ENCODE peak calls at places on chromosomes 12 and 14, in ten cellular contexts. K is prostate gland, B is WERI-Rb-1, S is cardiac muscle cell, G is left ventricle myocardium inferior, Z is kidney, M is H9, F is suprapubic skin, N is Peyer's patch, V is esophagus squamous epithelium. W is an unnamed sample.

GRCh38 chr14:63045612-63046320 is 508 bp upstream of the KCNH5 start:
- DNase-seq in K (no peak), B (peak), S (peak), G (no peak), Z (peak), M (peak), F (no peak), N (no peak), V (no peak), W (peak)

GRCh38 chr12:6089041-6089823 is 35.2 kb downstream of the VWF start:
- DNase-seq in K (peak), B (no peak), S (no peak), G (no peak), Z (no peak), M (peak), F (peak), N (peak), V (no peak), W (no peak)

GRCh38 chr12:106685381-106685780 is 89.1 kb upstream of the RIC8B start:
- DNase-seq in K (no peak), B (no peak), S (no peak), G (no peak), Z (no peak), M (no peak), F (no peak), N (no peak), V (no peak), W (no peak)

GRCh38 chr12:12482150-12482761 is 80.4 kb downstream of the DUSP16 start:
- DNase-seq in K (no peak), B (no peak), S (no peak), G (no peak), Z (no peak), M (no peak), F (no peak), N (no peak), V (no peak), W (no peak)

GRCh38 chr14:77991128-77991772 is 178.9 kb upstream of the NRXN3 start:
- DNase-seq in K (no peak), B (peak), S (peak), G (no peak), Z (no peak), M (no peak), F (no peak), N (no peak), V (no peak), W (no peak)

GRCh38 chr12:32290411-32290810 is 108.9 kb upstream of the FGD4 start:
- DNase-seq in K (no peak), B (no peak), S (no peak), G (no peak), Z (no peak), M (no peak), F (no peak), N (no peak), V (no peak), W (no peak)

GRCh38 chr14:98952595-98953325 is 319.2 kb downstream of the BCL11B start:
- DNase-seq in K (no peak), B (no peak), S (no peak), G (no peak), Z (no peak), M (no peak), F (no peak), N (no peak), V (no peak), W (no peak)

GRCh38 chr12:101642115-101643067 is 47.6 kb downstream of the MYBPC1 start:
- DNase-seq in K (peak), B (no peak), S (peak), G (no peak), Z (peak), M (peak), F (no peak), N (peak), V (no peak), W (peak)

GRCh38 chr12:46983959-46984833 is 95.2 kb upstream of the PCED1B start:
- DNase-seq in K (peak), B (peak), S (peak), G (no peak), Z (no peak), M (peak), F (no peak), N (peak), V (no peak), W (no peak)

GRCh38 chr12:92078167-92079053 is 67.2 kb downstream of the BTG1 start:
- DNase-seq in K (no peak), B (no peak), S (no peak), G (no peak), Z (no peak), M (no peak), F (peak), N (peak), V (no peak), W (no peak)

GRCh38 chr12:116882742-116883141 is 1.5 kb upstream of the HRK start:
- DNase-seq in K (no peak), B (no peak), S (no peak), G (no peak), Z (no peak), M (peak), F (no peak), N (no peak), V (no peak), W (no peak)
- TF ChIP-seq CTCF in K (no peak), B (peak), S (peak), G (peak), Z (peak), M (peak), F (no peak), N (no peak), V (no peak), W (peak)

GRCh38 chr12:87086118-87086891 is 830.1 kb upstream of the MGAT4C start:
- DNase-seq in K (no peak), B (no peak), S (no peak), G (no peak), Z (no peak), M (no peak), F (no peak), N (no peak), V (no peak), W (no peak)

GRCh38 chr12:87082756-87083155 is 826.6 kb upstream of the MGAT4C start:
- DNase-seq in K (no peak), B (no peak), S (no peak), G (no peak), Z (no peak), M (no peak), F (no peak), N (no peak), V (no peak), W (no peak)

DNA sequence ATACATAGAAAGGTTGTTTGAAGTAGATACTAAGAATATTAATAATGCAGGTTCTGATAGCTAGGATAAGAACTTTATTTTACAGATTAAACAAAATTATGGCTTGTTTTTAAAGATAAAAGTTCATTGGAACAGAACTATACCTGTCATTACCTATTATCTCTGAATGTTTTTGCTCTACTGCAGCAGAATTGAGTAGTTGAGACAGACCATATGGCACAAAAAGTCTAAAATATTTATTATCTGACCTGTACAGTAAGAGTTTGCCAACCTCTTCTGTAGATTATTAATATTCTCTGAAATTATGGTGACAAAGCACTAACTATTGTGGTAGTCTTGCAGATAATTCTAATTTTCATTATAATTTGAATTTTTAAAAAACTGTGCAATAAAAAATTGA is 829.1 kb upstream of the MGAT4C start:
- DNase-seq in K (no peak), B (no peak), S (no peak), G (no peak), Z (no peak), M (no peak), F (no peak), N (no peak), V (no peak), W (no peak)
- H3K27ac ChIP-seq in K (no peak), B (no peak), S (no peak), G (no peak), Z (no peak), M (no peak), F (no peak), N (no peak), V (no peak), W (no peak)

DNA sequence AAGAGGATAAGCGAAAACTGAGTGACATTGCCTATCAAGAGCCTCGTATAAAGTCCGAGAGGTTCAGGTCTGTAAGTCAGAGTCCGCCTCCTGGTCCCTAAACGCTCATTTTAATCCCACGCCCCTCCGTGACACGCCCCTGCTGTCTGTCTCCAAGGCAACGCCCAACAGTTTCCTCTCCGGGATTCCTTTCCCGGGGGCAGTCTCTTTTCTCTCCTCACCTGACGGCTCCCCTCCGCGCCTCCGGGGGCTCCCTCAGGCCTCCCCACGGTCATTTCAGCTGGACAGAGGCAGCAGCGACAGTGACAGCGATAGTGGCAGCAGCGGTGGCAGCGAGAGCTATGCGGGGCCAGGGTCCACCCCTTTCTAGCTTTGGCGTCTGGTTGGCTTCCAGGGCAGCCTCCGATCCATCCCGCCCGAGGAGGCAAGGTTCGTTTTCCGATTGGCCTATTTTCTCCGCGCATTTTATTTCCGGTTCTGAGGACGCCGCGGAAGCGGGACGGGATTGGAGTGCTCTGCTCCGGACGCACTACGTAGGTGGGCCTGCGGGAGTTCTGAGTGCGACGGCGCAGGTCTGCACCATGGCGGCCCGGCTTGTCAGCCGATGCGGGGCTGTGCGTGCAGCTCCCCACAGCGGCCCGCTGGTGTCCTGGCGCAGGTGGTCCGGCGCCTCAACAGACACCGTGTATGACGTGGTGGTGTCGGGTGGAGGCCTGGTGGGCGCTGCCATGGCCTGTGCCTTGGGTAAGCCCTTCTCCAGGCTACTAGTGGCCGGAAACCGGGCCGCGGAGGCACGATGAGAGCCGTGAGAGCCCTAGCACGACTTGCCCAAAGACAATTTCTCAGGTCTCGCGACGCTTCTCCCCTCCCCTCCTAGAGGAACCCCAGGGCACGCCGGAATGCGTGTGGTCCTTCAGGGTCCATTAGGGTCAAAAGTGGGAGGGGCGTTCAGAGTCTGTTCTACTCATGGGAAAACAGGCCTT is at the start of the genes COQ6 and FAM161B:
- DNase-seq in K (peak), B (peak), S (peak), G (peak), Z (peak), M (peak), F (peak), N (peak), V (peak), W (peak)
- TF ChIP-seq CTCF in K (peak), B (peak), S (no peak), G (peak), Z (peak), M (no peak), F (no peak), N (peak), V (no peak), W (no peak)

GRCh38 chr12:95705143-95705542 is 85.4 kb downstream of the NTN4 start:
- DNase-seq in K (no peak), B (no peak), S (no peak), G (no peak), Z (no peak), M (no peak), F (no peak), N (no peak), V (no peak), W (no peak)

GRCh38 chr12:95712269-95712668 is 78.3 kb downstream of the NTN4 start:
- DNase-seq in K (no peak), B (no peak), S (no peak), G (no peak), Z (no peak), M (no peak), F (no peak), N (no peak), V (no peak), W (no peak)

GRCh38 chr12:95715177-95715576 is 75.4 kb downstream of the NTN4 start:
- DNase-seq in K (no peak), B (no peak), S (no peak), G (no peak), Z (no peak), M (no peak), F (no peak), N (no peak), V (no peak), W (no peak)

GRCh38 chr12:95709152-95709551 is 81.4 kb downstream of the NTN4 start:
- DNase-seq in K (no peak), B (no peak), S (no peak), G (no peak), Z (no peak), M (no peak), F (no peak), N (no peak), V (no peak), W (no peak)

DNA sequence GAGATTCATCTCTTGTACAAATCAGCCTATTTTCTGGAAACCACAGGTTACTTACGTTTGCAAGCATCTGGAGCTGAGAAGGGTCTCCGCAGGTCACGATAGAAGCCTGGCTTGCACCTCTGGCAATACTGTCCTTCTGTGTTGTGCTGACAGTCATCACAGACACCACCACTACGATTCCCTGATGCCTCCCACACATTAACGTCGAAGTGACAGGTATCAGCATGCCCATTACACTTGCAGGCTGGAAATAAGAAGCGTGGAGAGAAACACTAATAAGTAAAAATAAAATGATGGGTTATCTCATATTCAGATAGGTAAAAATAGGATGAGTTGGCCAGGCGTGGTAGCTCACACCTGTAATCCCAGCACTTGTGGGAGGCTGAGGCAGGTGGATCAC is 80.2 kb downstream of the NTN4 start:
- DNase-seq in K (no peak), B (no peak), S (no peak), G (no peak), Z (no peak), M (no peak), F (no peak), N (no peak), V (no peak), W (no peak)
- H3K27ac ChIP-seq in K (no peak), B (no peak), S (no peak), G (peak), Z (no peak), M (no peak), F (no peak), N (no peak), V (no peak), W (no peak)

W was measured in upper lobe of right lung.